ENCODE peak calls at places on chromosome 19, in six cellular contexts. U, G, R, H, Y and D are unnamed samples.

GRCh38 chr19:39878398-39878797 is 32.2 kb upstream of the FBL start:
- DNase-seq in Y (no peak), G (no peak), R (no peak), U (no peak), H (no peak), D (no peak)

GRCh38 chr19:1205114-1206062 is at the start of gene STK11:
- DNase-seq in G (peak; percentile 95), R (peak; percentile 99), H (peak; percentile 97), Y (peak; percentile 97), U (peak; percentile 100), D (peak; percentile 98)

GRCh38 chr19:32859591-32859990 is 10.0 kb downstream of the SLC7A9 start:
- DNase-seq in Y (no peak), R (no peak), H (no peak), U (no peak), G (no peak), D (no peak)

GRCh38 chr19:48795855-48796142 is 15.0 kb downstream of the BCAT2 start:
- DNase-seq in U (no peak), R (no peak), G (no peak), Y (no peak), H (no peak), D (no peak)

GRCh38 chr19:30202060-30202600 is 170.1 kb upstream of the ZNF536 start:
- DNase-seq in Y (no peak), R (no peak), H (no peak), U (no peak), G (no peak), D (no peak)

GRCh38 chr19:5484398-5485285 is 29.4 kb downstream of the ZNRF4 start:
- DNase-seq in Y (peak; percentile 13), R (no peak), H (no peak), G (no peak), U (no peak), D (no peak)

GRCh38 chr19:49442793-49443365 is 1.6 kb upstream of the SLC17A7 start:
- DNase-seq in U (peak; percentile 72), H (no peak), Y (peak; percentile 85), G (no peak), R (no peak), D (no peak)

GRCh38 chr19:4831351-4832340 is at the start of gene TICAM1:
- DNase-seq in R (peak; percentile 44), H (peak; percentile 41), Y (peak; percentile 64), U (no peak), G (peak; percentile 33), D (no peak)

GRCh38 chr19:55690109-55690768 is 15.2 kb downstream of the EPN1 start:
- DNase-seq in U (no peak), H (no peak), Y (no peak), G (no peak), R (no peak), D (no peak)

GRCh38 chr19:13765395-13766094 is 1.2 kb downstream of the MRI1 start:
- DNase-seq in G (no peak), U (no peak), R (no peak), H (peak; percentile 59), Y (no peak), D (no peak)

GRCh38 chr19:1286859-1287621 is 1.4 kb downstream of the EFNA2 start:
- DNase-seq in G (no peak), R (no peak), Y (no peak), U (no peak), H (no peak), D (no peak)

GRCh38 chr19:42301646-42302204 is at the start of gene PRR19:
- DNase-seq in Y (no peak), U (no peak), G (no peak), H (peak; percentile 7), R (no peak), D (no peak)

GRCh38 chr19:12664406-12665280 is 1.9 kb downstream of the MAN2B1 start:
- DNase-seq in Y (no peak), H (no peak), R (no peak), U (no peak), G (no peak), D (no peak)

GRCh38 chr19:8023371-8023770 is 17.9 kb upstream of the ELAVL1 start:
- DNase-seq in R (no peak), H (no peak), Y (no peak), G (no peak), U (no peak), D (no peak)

GRCh38 chr19:2273356-2274184 is 8.4 kb downstream of the PEAK3 start:
- DNase-seq in H (peak; percentile 94), U (peak; percentile 94), G (peak; percentile 43), Y (peak; percentile 73), R (peak; percentile 67), D (no peak)

GRCh38 chr19:16751701-16752100 is 32.1 kb downstream of the NWD1 start:
- DNase-seq in U (no peak), H (no peak), Y (no peak), R (no peak), G (no peak), D (no peak)

GRCh38 chr19:56110515-56111448 is 10.3 kb downstream of the ZNF787 start:
- DNase-seq in H (no peak), G (no peak), U (no peak), Y (no peak), R (no peak), D (no peak)

GRCh38 chr19:38792250-38793111 is 3.5 kb downstream of the LGALS7B start:
- DNase-seq in Y (no peak), R (peak; percentile 17), G (no peak), H (no peak), U (no peak), D (no peak)

GRCh38 chr19:16608290-16608704 is 19.7 kb downstream of the MED26 start:
- DNase-seq in R (no peak), G (no peak), U (no peak), H (no peak), Y (no peak), D (no peak)

GRCh38 chr19:48443262-48443661 is 2.5 kb upstream of the GRWD1 start:
- DNase-seq in U (no peak), Y (no peak), G (no peak), R (no peak), H (no peak), D (no peak)

GRCh38 chr19:49333426-49334288 is 1.5 kb upstream of the CD37 start:
- DNase-seq in G (no peak), R (peak; percentile 33), H (peak; percentile 43), Y (no peak), U (no peak), D (no peak)

GRCh38 chr19:58218899-58219298 is 9.8 kb upstream of the ZNF544 start:
- DNase-seq in H (peak; percentile 30), R (no peak), U (no peak), G (no peak), Y (no peak), D (no peak)

GRCh38 chr19:19342086-19343015 is 21.7 kb downstream of the MAU2 start:
- DNase-seq in R (no peak), Y (peak; percentile 74), U (peak; percentile 75), G (peak; percentile 30), H (peak; percentile 39), D (no peak)

GRCh38 chr19:48966541-48967345 is 1.6 kb downstream of the FTL start:
- DNase-seq in U (no peak), G (peak; percentile 18), R (no peak), H (peak; percentile 51), Y (no peak), D (no peak)